ENCODE peak calls at places on chromosome 2, in nine cellular contexts. One of them, this sample, is unnamed.

GRCh38 chr2:189648846-189649529 is 12.3 kb upstream of the ASNSD1 start:
- DNase-seq in fibroblast of lung: peak
- DNase-seq in Calu3: no peak
- DNase-seq in lower leg skin: no peak
- DNase-seq in cardiac fibroblast: peak
- DNase-seq in HFFc6: peak
- DNase-seq in testis: no peak
- DNase-seq in colonic mucosa: no peak
- DNase-seq in heart right ventricle: no peak
- DNase-seq in this sample: peak

GRCh38 chr2:126882181-126882580 is 16.5 kb upstream of the TEX51 start:
- DNase-seq in fibroblast of lung: no peak
- DNase-seq in Calu3: no peak
- DNase-seq in lower leg skin: no peak
- DNase-seq in cardiac fibroblast: no peak
- DNase-seq in HFFc6: no peak
- DNase-seq in testis: no peak
- DNase-seq in colonic mucosa: no peak
- DNase-seq in heart right ventricle: no peak
- DNase-seq in this sample: no peak

GRCh38 chr2:72094701-72095100 is 53.0 kb downstream of the CYP26B1 start:
- DNase-seq in fibroblast of lung: no peak
- DNase-seq in Calu3: no peak
- DNase-seq in lower leg skin: peak
- DNase-seq in cardiac fibroblast: no peak
- DNase-seq in HFFc6: no peak
- DNase-seq in testis: no peak
- DNase-seq in colonic mucosa: no peak
- DNase-seq in heart right ventricle: no peak
- DNase-seq in this sample: no peak

GRCh38 chr2:45932278-45932975 is 281.0 kb downstream of the PRKCE start:
- DNase-seq in fibroblast of lung: peak
- DNase-seq in Calu3: no peak
- DNase-seq in lower leg skin: no peak
- DNase-seq in cardiac fibroblast: peak
- DNase-seq in HFFc6: peak
- DNase-seq in testis: no peak
- DNase-seq in colonic mucosa: no peak
- DNase-seq in heart right ventricle: no peak
- DNase-seq in this sample: peak

GRCh38 chr2:26407517-26407916 is 5.8 kb downstream of the DRC1 start:
- DNase-seq in fibroblast of lung: no peak
- DNase-seq in Calu3: no peak
- DNase-seq in lower leg skin: no peak
- DNase-seq in cardiac fibroblast: no peak
- DNase-seq in HFFc6: no peak
- DNase-seq in testis: no peak
- DNase-seq in colonic mucosa: no peak
- DNase-seq in heart right ventricle: no peak
- DNase-seq in this sample: no peak

GRCh38 chr2:16093639-16094447 is 153.5 kb downstream of the MYCN start:
- DNase-seq in fibroblast of lung: no peak
- DNase-seq in Calu3: peak
- DNase-seq in lower leg skin: no peak
- DNase-seq in cardiac fibroblast: no peak
- DNase-seq in HFFc6: no peak
- DNase-seq in testis: no peak
- DNase-seq in colonic mucosa: peak
- DNase-seq in heart right ventricle: peak
- DNase-seq in this sample: no peak

GRCh38 chr2:7884338-7884737 is 797.5 kb upstream of the ID2 start:
- DNase-seq in fibroblast of lung: no peak
- DNase-seq in Calu3: no peak
- DNase-seq in lower leg skin: no peak
- DNase-seq in cardiac fibroblast: no peak
- DNase-seq in HFFc6: no peak
- DNase-seq in testis: no peak
- DNase-seq in colonic mucosa: no peak
- DNase-seq in heart right ventricle: no peak
- DNase-seq in this sample: no peak

GRCh38 chr2:118088051-118089014 is at the start of gene INSIG2:
- DNase-seq in fibroblast of lung: peak
- DNase-seq in Calu3: peak
- DNase-seq in lower leg skin: peak
- DNase-seq in cardiac fibroblast: peak
- DNase-seq in HFFc6: peak
- DNase-seq in testis: peak
- DNase-seq in colonic mucosa: peak
- DNase-seq in heart right ventricle: peak
- DNase-seq in this sample: peak

GRCh38 chr2:157364257-157364974 is 38.8 kb upstream of the ERMN start:
- DNase-seq in fibroblast of lung: no peak
- DNase-seq in Calu3: no peak
- DNase-seq in lower leg skin: no peak
- DNase-seq in cardiac fibroblast: no peak
- DNase-seq in HFFc6: no peak
- DNase-seq in testis: no peak
- DNase-seq in colonic mucosa: no peak
- DNase-seq in heart right ventricle: no peak
- DNase-seq in this sample: no peak

GRCh38 chr2:26615336-26616031 is 25.7 kb downstream of the CIB4 start:
- DNase-seq in fibroblast of lung: peak
- DNase-seq in Calu3: no peak
- DNase-seq in lower leg skin: no peak
- DNase-seq in cardiac fibroblast: no peak
- DNase-seq in HFFc6: no peak
- DNase-seq in testis: no peak
- DNase-seq in colonic mucosa: no peak
- DNase-seq in heart right ventricle: no peak
- DNase-seq in this sample: peak

GRCh38 chr2:9285921-9286320 is 79.3 kb downstream of the ASAP2 start:
- DNase-seq in fibroblast of lung: no peak
- DNase-seq in Calu3: no peak
- DNase-seq in lower leg skin: no peak
- DNase-seq in cardiac fibroblast: no peak
- DNase-seq in HFFc6: no peak
- DNase-seq in testis: no peak
- DNase-seq in colonic mucosa: no peak
- DNase-seq in heart right ventricle: no peak
- DNase-seq in this sample: no peak

GRCh38 chr2:208266641-208267335 is 733 bp downstream of the PIKFYVE start:
- DNase-seq in fibroblast of lung: peak
- DNase-seq in Calu3: no peak
- DNase-seq in lower leg skin: no peak
- DNase-seq in cardiac fibroblast: peak
- DNase-seq in HFFc6: no peak
- DNase-seq in testis: no peak
- DNase-seq in colonic mucosa: no peak
- DNase-seq in heart right ventricle: no peak
- DNase-seq in this sample: peak

GRCh38 chr2:216047417-216047816 is 34.1 kb upstream of the MREG start:
- DNase-seq in fibroblast of lung: no peak
- DNase-seq in Calu3: no peak
- DNase-seq in lower leg skin: no peak
- DNase-seq in cardiac fibroblast: no peak
- DNase-seq in HFFc6: no peak
- DNase-seq in testis: no peak
- DNase-seq in colonic mucosa: no peak
- DNase-seq in heart right ventricle: no peak
- DNase-seq in this sample: no peak

GRCh38 chr2:216041438-216041837 is 28.1 kb upstream of the MREG start:
- DNase-seq in fibroblast of lung: no peak
- DNase-seq in Calu3: no peak
- DNase-seq in lower leg skin: no peak
- DNase-seq in cardiac fibroblast: no peak
- DNase-seq in HFFc6: no peak
- DNase-seq in testis: no peak
- DNase-seq in colonic mucosa: no peak
- DNase-seq in heart right ventricle: no peak
- DNase-seq in this sample: no peak

GRCh38 chr2:216039918-216040317 is 26.6 kb upstream of the MREG start:
- DNase-seq in fibroblast of lung: no peak
- DNase-seq in Calu3: no peak
- DNase-seq in lower leg skin: no peak
- DNase-seq in cardiac fibroblast: no peak
- DNase-seq in HFFc6: no peak
- DNase-seq in testis: no peak
- DNase-seq in colonic mucosa: no peak
- DNase-seq in heart right ventricle: no peak
- DNase-seq in this sample: no peak

GRCh38 chr2:216044883-216045499 is 31.6 kb upstream of the MREG start:
- DNase-seq in fibroblast of lung: no peak
- DNase-seq in Calu3: no peak
- DNase-seq in lower leg skin: no peak
- DNase-seq in cardiac fibroblast: no peak
- DNase-seq in HFFc6: no peak
- DNase-seq in testis: no peak
- DNase-seq in colonic mucosa: no peak
- DNase-seq in heart right ventricle: no peak
- DNase-seq in this sample: no peak

DNA sequence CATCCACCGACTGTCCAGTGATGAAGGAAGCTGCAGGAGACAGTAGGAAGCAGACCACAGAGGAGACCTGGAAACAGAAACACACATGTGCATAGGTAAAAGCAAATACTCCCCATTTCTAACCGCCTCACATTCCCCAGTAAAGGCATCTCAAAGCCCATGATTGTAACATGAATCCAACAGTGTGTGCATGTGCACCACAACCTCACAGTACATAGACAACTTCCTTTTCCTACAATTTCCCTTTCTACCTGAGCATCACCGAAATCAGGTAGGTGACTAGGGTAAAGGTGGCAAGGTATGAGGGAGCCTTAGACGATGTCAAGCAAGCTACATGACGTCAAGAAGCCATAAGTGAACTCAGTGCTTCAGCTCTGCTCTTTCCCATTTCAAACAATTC is 30.6 kb upstream of the MREG start:
- DNase-seq in fibroblast of lung: no peak
- DNase-seq in Calu3: no peak
- DNase-seq in lower leg skin: no peak
- DNase-seq in cardiac fibroblast: no peak
- DNase-seq in HFFc6: no peak
- DNase-seq in testis: no peak
- DNase-seq in colonic mucosa: no peak
- DNase-seq in heart right ventricle: no peak
- DNase-seq in this sample: no peak
- TF ChIP-seq CTCF in fibroblast of lung: no peak
- TF ChIP-seq CTCF in Calu3: no peak
- TF ChIP-seq CTCF in lower leg skin: no peak
- TF ChIP-seq CTCF in cardiac fibroblast: no peak
- TF ChIP-seq CTCF in HFFc6: no peak
- TF ChIP-seq CTCF in testis: no peak
- TF ChIP-seq CTCF in colonic mucosa: no peak
- TF ChIP-seq CTCF in heart right ventricle: no peak
- TF ChIP-seq CTCF in this sample: no peak

GRCh38 chr2:64359892-64360657 is 93.9 kb upstream of the LGALSL start:
- DNase-seq in fibroblast of lung: peak
- DNase-seq in Calu3: peak
- DNase-seq in lower leg skin: peak
- DNase-seq in cardiac fibroblast: peak
- DNase-seq in HFFc6: peak
- DNase-seq in testis: peak
- DNase-seq in colonic mucosa: peak
- DNase-seq in heart right ventricle: peak
- DNase-seq in this sample: peak
- TF ChIP-seq CTCF in fibroblast of lung: no peak
- TF ChIP-seq CTCF in Calu3: no peak
- TF ChIP-seq CTCF in lower leg skin: no peak
- TF ChIP-seq CTCF in cardiac fibroblast: peak
- TF ChIP-seq CTCF in HFFc6: peak
- TF ChIP-seq CTCF in testis: no peak
- TF ChIP-seq CTCF in colonic mucosa: no peak
- TF ChIP-seq CTCF in heart right ventricle: no peak
- TF ChIP-seq CTCF in this sample: no peak

GRCh38 chr2:227939271-227940027 is 68.0 kb downstream of the DAW1 start:
- DNase-seq in fibroblast of lung: peak
- DNase-seq in Calu3: peak
- DNase-seq in lower leg skin: no peak
- DNase-seq in cardiac fibroblast: peak
- DNase-seq in HFFc6: peak
- DNase-seq in testis: peak
- DNase-seq in colonic mucosa: no peak
- DNase-seq in heart right ventricle: no peak
- DNase-seq in this sample: peak
- TF ChIP-seq CTCF in fibroblast of lung: peak
- TF ChIP-seq CTCF in Calu3: peak
- TF ChIP-seq CTCF in lower leg skin: no peak
- TF ChIP-seq CTCF in cardiac fibroblast: peak
- TF ChIP-seq CTCF in HFFc6: peak
- TF ChIP-seq CTCF in testis: no peak
- TF ChIP-seq CTCF in colonic mucosa: peak
- TF ChIP-seq CTCF in heart right ventricle: peak
- TF ChIP-seq CTCF in this sample: peak

GRCh38 chr2:99111945-99112344 is 29.6 kb upstream of the C2orf15 start:
- DNase-seq in fibroblast of lung: no peak
- DNase-seq in Calu3: no peak
- DNase-seq in lower leg skin: no peak
- DNase-seq in cardiac fibroblast: no peak
- DNase-seq in HFFc6: no peak
- DNase-seq in testis: no peak
- DNase-seq in colonic mucosa: no peak
- DNase-seq in heart right ventricle: no peak
- DNase-seq in this sample: no peak

GRCh38 chr2:99104006-99104405 is 37.5 kb upstream of the C2orf15 start:
- DNase-seq in fibroblast of lung: no peak
- DNase-seq in Calu3: no peak
- DNase-seq in lower leg skin: no peak
- DNase-seq in cardiac fibroblast: no peak
- DNase-seq in HFFc6: no peak
- DNase-seq in testis: no peak
- DNase-seq in colonic mucosa: no peak
- DNase-seq in heart right ventricle: no peak
- DNase-seq in this sample: no peak

GRCh38 chr2:99112617-99113016 is 28.9 kb upstream of the C2orf15 start:
- DNase-seq in fibroblast of lung: no peak
- DNase-seq in Calu3: no peak
- DNase-seq in lower leg skin: no peak
- DNase-seq in cardiac fibroblast: no peak
- DNase-seq in HFFc6: no peak
- DNase-seq in testis: no peak
- DNase-seq in colonic mucosa: no peak
- DNase-seq in heart right ventricle: no peak
- DNase-seq in this sample: no peak

GRCh38 chr2:99101697-99102096 is 39.8 kb upstream of the C2orf15 start:
- DNase-seq in fibroblast of lung: peak
- DNase-seq in Calu3: no peak
- DNase-seq in lower leg skin: no peak
- DNase-seq in cardiac fibroblast: peak
- DNase-seq in HFFc6: no peak
- DNase-seq in testis: no peak
- DNase-seq in colonic mucosa: no peak
- DNase-seq in heart right ventricle: no peak
- DNase-seq in this sample: peak

DNA sequence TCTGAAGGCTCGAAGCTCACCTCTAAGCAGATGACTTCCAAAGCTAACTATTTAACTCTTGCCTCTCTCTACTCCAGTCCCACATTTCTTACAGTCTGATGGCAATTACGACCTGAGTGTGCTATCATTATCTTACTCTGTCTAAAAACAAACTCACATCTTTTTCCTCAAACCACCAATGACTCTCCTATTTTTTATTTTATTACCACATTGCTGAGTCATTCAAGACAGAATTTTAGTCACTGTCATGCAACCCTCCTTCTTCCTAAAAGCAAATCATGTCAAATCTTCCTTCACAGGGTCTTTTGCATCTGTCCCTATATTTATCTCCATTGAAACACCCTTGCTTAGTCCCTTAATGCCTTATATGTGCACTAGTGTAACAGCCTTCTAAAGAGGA is 34.6 kb upstream of the C2orf15 start:
- DNase-seq in fibroblast of lung: no peak
- DNase-seq in Calu3: no peak
- DNase-seq in lower leg skin: no peak
- DNase-seq in cardiac fibroblast: peak
- DNase-seq in HFFc6: no peak
- DNase-seq in testis: no peak
- DNase-seq in colonic mucosa: no peak
- DNase-seq in heart right ventricle: no peak
- DNase-seq in this sample: no peak
- TF ChIP-seq CTCF in fibroblast of lung: no peak
- TF ChIP-seq CTCF in Calu3: no peak
- TF ChIP-seq CTCF in lower leg skin: no peak
- TF ChIP-seq CTCF in cardiac fibroblast: no peak
- TF ChIP-seq CTCF in HFFc6: no peak
- TF ChIP-seq CTCF in testis: no peak
- TF ChIP-seq CTCF in colonic mucosa: no peak
- TF ChIP-seq CTCF in heart right ventricle: no peak
- TF ChIP-seq CTCF in this sample: no peak

This sample was measured in fibroblast of the aortic adventitia.